ENCODE peak calls at places on chromosomes 5 and 9, in eight cellular contexts. One of them, this sample, is unnamed.

GRCh38 chr9:16921855-16922254 is 51.4 kb upstream of the BNC2 start:
- DNase-seq in brain microvascular endothelial cell: no peak
- DNase-seq in K562: no peak
- DNase-seq in SK-N-SH: no peak
- DNase-seq in nucleus accumbens: no peak
- DNase-seq in GM12865: no peak
- DNase-seq in activated T-cell treated with anti-CD3 and anti-CD28 coated beads for 48 hours: no peak
- DNase-seq in NCI-H748 treated with DMSO at 0.1 percent for 48 hours: peak; percentile 18
- DNase-seq in this sample: no peak

GRCh38 chr5:39608024-39608423 is 183.2 kb upstream of the DAB2 start:
- DNase-seq in brain microvascular endothelial cell: no peak
- DNase-seq in K562: no peak
- DNase-seq in SK-N-SH: no peak
- DNase-seq in nucleus accumbens: no peak
- DNase-seq in GM12865: peak; percentile 11
- DNase-seq in activated T-cell treated with anti-CD3 and anti-CD28 coated beads for 48 hours: no peak
- DNase-seq in NCI-H748 treated with DMSO at 0.1 percent for 48 hours: no peak
- DNase-seq in this sample: no peak

GRCh38 chr9:2628926-2629325 is 7.3 kb downstream of the VLDLR start:
- DNase-seq in brain microvascular endothelial cell: no peak
- DNase-seq in K562: no peak
- DNase-seq in SK-N-SH: no peak
- DNase-seq in nucleus accumbens: no peak
- DNase-seq in GM12865: no peak
- DNase-seq in activated T-cell treated with anti-CD3 and anti-CD28 coated beads for 48 hours: no peak
- DNase-seq in NCI-H748 treated with DMSO at 0.1 percent for 48 hours: no peak
- DNase-seq in this sample: no peak

GRCh38 chr5:82467006-82467561 is 188.9 kb upstream of the RPS23 start:
- DNase-seq in brain microvascular endothelial cell: peak; percentile 56
- DNase-seq in K562: peak; percentile 61
- DNase-seq in SK-N-SH: no peak
- DNase-seq in nucleus accumbens: no peak
- DNase-seq in GM12865: no peak
- DNase-seq in activated T-cell treated with anti-CD3 and anti-CD28 coated beads for 48 hours: no peak
- DNase-seq in NCI-H748 treated with DMSO at 0.1 percent for 48 hours: no peak
- DNase-seq in this sample: no peak

GRCh38 chr5:23639326-23639725 is 131.9 kb downstream of the PRDM9 start:
- DNase-seq in brain microvascular endothelial cell: no peak
- DNase-seq in K562: no peak
- DNase-seq in SK-N-SH: no peak
- DNase-seq in nucleus accumbens: no peak
- DNase-seq in GM12865: no peak
- DNase-seq in activated T-cell treated with anti-CD3 and anti-CD28 coated beads for 48 hours: no peak
- DNase-seq in NCI-H748 treated with DMSO at 0.1 percent for 48 hours: no peak
- DNase-seq in this sample: no peak

GRCh38 chr9:121498487-121499176 is 1.0 kb downstream of the GGTA1 start:
- DNase-seq in brain microvascular endothelial cell: no peak
- DNase-seq in K562: no peak
- DNase-seq in SK-N-SH: peak; percentile 47
- DNase-seq in nucleus accumbens: no peak
- DNase-seq in GM12865: no peak
- DNase-seq in activated T-cell treated with anti-CD3 and anti-CD28 coated beads for 48 hours: no peak
- DNase-seq in NCI-H748 treated with DMSO at 0.1 percent for 48 hours: no peak
- DNase-seq in this sample: no peak

GRCh38 chr9:78351816-78352215 is 54.9 kb downstream of the PSAT1 start:
- DNase-seq in brain microvascular endothelial cell: no peak
- DNase-seq in K562: no peak
- DNase-seq in SK-N-SH: no peak
- DNase-seq in nucleus accumbens: no peak
- DNase-seq in GM12865: no peak
- DNase-seq in activated T-cell treated with anti-CD3 and anti-CD28 coated beads for 48 hours: no peak
- DNase-seq in NCI-H748 treated with DMSO at 0.1 percent for 48 hours: no peak
- DNase-seq in this sample: no peak

GRCh38 chr5:173707392-173707791 is 90.9 kb upstream of the BOD1 start:
- DNase-seq in brain microvascular endothelial cell: peak; percentile 65
- DNase-seq in K562: no peak
- DNase-seq in SK-N-SH: peak; percentile 84
- DNase-seq in nucleus accumbens: no peak
- DNase-seq in GM12865: peak; percentile 70
- DNase-seq in activated T-cell treated with anti-CD3 and anti-CD28 coated beads for 48 hours: no peak
- DNase-seq in NCI-H748 treated with DMSO at 0.1 percent for 48 hours: no peak
- DNase-seq in this sample: no peak

GRCh38 chr9:87751423-87751822 is 25.5 kb downstream of the CTSL start:
- DNase-seq in brain microvascular endothelial cell: no peak
- DNase-seq in K562: no peak
- DNase-seq in SK-N-SH: no peak
- DNase-seq in nucleus accumbens: no peak
- DNase-seq in GM12865: no peak
- DNase-seq in activated T-cell treated with anti-CD3 and anti-CD28 coated beads for 48 hours: no peak
- DNase-seq in NCI-H748 treated with DMSO at 0.1 percent for 48 hours: no peak
- DNase-seq in this sample: no peak